ENCODE peak calls at places on chromosomes 11 and 22, in six cellular contexts. P is stimulated activated CD8-positive, alpha-beta memory T cell treated with anti-CD3 and anti-CD28 coated beads, Interleukin-7, amount 100 ng/mL, for 24 hours; R is B cell; I is sciatic nerve; Q is fibroblast of mammary gland; T is NCI-H1105. L is an unnamed sample.

GRCh38 chr11:105915036-105915435 is 107.0 kb downstream of the MSANTD4 start:
- DNase-seq in P (no peak), R (no peak), I (no peak), Q (no peak), T (no peak), L (peak)

GRCh38 chr22:24230911-24231656 is 13.8 kb downstream of the GGT5 start:
- DNase-seq in P (peak), R (peak), I (no peak), Q (no peak), T (no peak), L (no peak)

GRCh38 chr11:15114501-15115475 is at the start of gene INSC:
- DNase-seq in P (no peak), R (no peak), I (peak), Q (peak), T (peak), L (no peak)

GRCh38 chr11:75635009-75635909 is 33.6 kb downstream of the MAP6 start:
- DNase-seq in P (no peak), R (no peak), I (no peak), Q (peak), T (peak), L (no peak)

GRCh38 chr11:36751996-36752395 is 154.0 kb upstream of the RAG2 start:
- DNase-seq in P (no peak), R (no peak), I (no peak), Q (no peak), T (no peak), L (no peak)

GRCh38 chr11:111946499-111946898 is 9.4 kb downstream of the DIXDC1 start:
- DNase-seq in P (no peak), R (no peak), I (no peak), Q (no peak), T (no peak), L (no peak)

GRCh38 chr11:76163289-76163880 is 42.9 kb downstream of the WNT11 start:
- DNase-seq in P (no peak), R (no peak), I (no peak), Q (no peak), T (no peak), L (no peak)

GRCh38 chr11:876550-876949 is 33.9 kb downstream of the TSPAN4 start:
- DNase-seq in P (no peak), R (no peak), I (no peak), Q (no peak), T (no peak), L (peak)

GRCh38 chr11:33045551-33046255 is 6.3 kb downstream of the TCP11L1 start:
- DNase-seq in P (no peak), R (no peak), I (no peak), Q (peak), T (no peak), L (no peak)

GRCh38 chr11:36425593-36426206 is 84.4 kb downstream of the TRAF6 start:
- DNase-seq in P (no peak), R (no peak), I (no peak), Q (peak), T (no peak), L (no peak)

GRCh38 chr11:63277345-63277943 is 34.0 kb upstream of the SLC22A25 start:
- DNase-seq in P (no peak), R (no peak), I (no peak), Q (no peak), T (no peak), L (no peak)

GRCh38 chr22:29979645-29980303 is 96.8 kb downstream of the MTMR3 start:
- DNase-seq in P (no peak), R (no peak), I (no peak), Q (no peak), T (no peak), L (no peak)

GRCh38 chr22:30309981-30310672 is 16.6 kb downstream of the TBC1D10A start:
- DNase-seq in P (no peak), R (no peak), I (no peak), Q (peak), T (no peak), L (no peak)

GRCh38 chr11:16946477-16947282 is 67.5 kb downstream of the PLEKHA7 start:
- DNase-seq in P (no peak), R (no peak), I (no peak), Q (no peak), T (peak), L (no peak)

GRCh38 chr11:94179696-94180095 is 51.1 kb downstream of the PANX1 start:
- DNase-seq in P (no peak), R (no peak), I (no peak), Q (no peak), T (no peak), L (no peak)

GRCh38 chr22:22397292-22397870 is 111.2 kb downstream of the ZNF280B start:
- DNase-seq in P (no peak), R (no peak), I (no peak), Q (peak), T (no peak), L (peak)

GRCh38 chr22:31436132-31436531 is 36.7 kb downstream of the DRG1 start:
- DNase-seq in P (no peak), R (no peak), I (no peak), Q (peak), T (no peak), L (no peak)

GRCh38 chr11:2529173-2529572 is 84.4 kb downstream of the KCNQ1 start:
- DNase-seq in P (no peak), R (peak), I (no peak), Q (no peak), T (no peak), L (no peak)

GRCh38 chr11:20337526-20338154 is 25.9 kb upstream of the HTATIP2 start:
- DNase-seq in P (no peak), R (no peak), I (no peak), Q (peak), T (peak), L (peak)

GRCh38 chr11:68582416-68583046 is 101.8 kb upstream of the GAL start:
- DNase-seq in P (no peak), R (no peak), I (no peak), Q (no peak), T (no peak), L (no peak)

GRCh38 chr11:131685206-131685605 is 314.8 kb downstream of the NTM start:
- DNase-seq in P (no peak), R (no peak), I (no peak), Q (no peak), T (no peak), L (no peak)

GRCh38 chr11:69244286-69244685 is 49.7 kb upstream of the MYEOV start:
- DNase-seq in P (no peak), R (no peak), I (no peak), Q (no peak), T (no peak), L (no peak)

GRCh38 chr22:46994983-46995382 is 232.5 kb downstream of the TBC1D22A start:
- DNase-seq in P (no peak), R (no peak), I (no peak), Q (no peak), T (no peak), L (no peak)

GRCh38 chr11:94602430-94603372 is 35.5 kb downstream of the PIWIL4 start:
- DNase-seq in P (no peak), R (no peak), I (peak), Q (peak), T (peak), L (peak)

GRCh38 chr11:64935634-64936081 is at the start of gene GPHA2:
- DNase-seq in P (no peak), R (no peak), I (no peak), Q (peak), T (no peak), L (no peak)

GRCh38 chr11:1276061-1276790 is 33.2 kb downstream of the TOLLIP start:
- DNase-seq in P (no peak), R (no peak), I (no peak), Q (no peak), T (no peak), L (no peak)

GRCh38 chr22:19800761-19801244 is 40.2 kb downstream of the TBX1 start:
- DNase-seq in P (no peak), R (no peak), I (no peak), Q (peak), T (no peak), L (no peak)

GRCh38 chr11:110376711-110377324 is 52.9 kb upstream of the FDX1 start:
- DNase-seq in P (no peak), R (no peak), I (peak), Q (peak), T (peak), L (peak)

GRCh38 chr22:50360578-50360977 is 17.5 kb downstream of the PPP6R2 start:
- DNase-seq in P (no peak), R (no peak), I (no peak), Q (no peak), T (no peak), L (no peak)

GRCh38 chr11:123062892-123063395 is 1.0 kb upstream of the HSPA8 start:
- DNase-seq in P (no peak), R (no peak), I (no peak), Q (peak), T (peak), L (no peak)

L was measured in globus pallidus.